ENCODE peak calls at places on chromosomes 12 and 14, in five cellular contexts. One of them, this sample, is unnamed.

GRCh38 chr12:79658221-79658620 is 32.5 kb downstream of the PAWR start:
- DNase-seq in left ventricle myocardium inferior: no peak
- DNase-seq in A549: no peak
- DNase-seq in CD4-positive, alpha-beta memory T cell: no peak
- DNase-seq in effector memory CD4-positive, alpha-beta T cell: no peak
- DNase-seq in this sample: no peak

GRCh38 chr14:82655770-82656169 is 1122.1 kb upstream of the SEL1L start:
- DNase-seq in effector memory CD4-positive, alpha-beta T cell: no peak
- DNase-seq in CD4-positive, alpha-beta memory T cell: no peak
- DNase-seq in left ventricle myocardium inferior: no peak
- DNase-seq in A549: no peak
- DNase-seq in this sample: no peak

GRCh38 chr14:57060276-57060956 is 208.3 kb downstream of the EXOC5 start:
- DNase-seq in left ventricle myocardium inferior: no peak
- DNase-seq in CD4-positive, alpha-beta memory T cell: no peak
- DNase-seq in effector memory CD4-positive, alpha-beta T cell: no peak
- DNase-seq in A549: no peak
- DNase-seq in this sample: no peak

GRCh38 chr12:94143444-94143843 is 4.9 kb upstream of the PLXNC1 start:
- DNase-seq in A549: no peak
- DNase-seq in effector memory CD4-positive, alpha-beta T cell: no peak
- DNase-seq in left ventricle myocardium inferior: no peak
- DNase-seq in CD4-positive, alpha-beta memory T cell: no peak
- DNase-seq in this sample: no peak

GRCh38 chr12:11753151-11753501 is 103.7 kb downstream of the ETV6 start:
- DNase-seq in effector memory CD4-positive, alpha-beta T cell: no peak
- DNase-seq in A549: no peak
- DNase-seq in left ventricle myocardium inferior: no peak
- DNase-seq in CD4-positive, alpha-beta memory T cell: no peak
- DNase-seq in this sample: no peak

GRCh38 chr14:73759183-73759713 is 45.1 kb upstream of the PNMA1 start:
- DNase-seq in left ventricle myocardium inferior: peak; percentile 87
- DNase-seq in A549: no peak
- DNase-seq in CD4-positive, alpha-beta memory T cell: peak; percentile 55
- DNase-seq in effector memory CD4-positive, alpha-beta T cell: peak; percentile 41
- DNase-seq in this sample: peak; percentile 32

GRCh38 chr12:131035268-131035681 is 81.6 kb downstream of the ADGRD1 start:
- DNase-seq in effector memory CD4-positive, alpha-beta T cell: no peak
- DNase-seq in CD4-positive, alpha-beta memory T cell: no peak
- DNase-seq in left ventricle myocardium inferior: no peak
- DNase-seq in A549: no peak
- DNase-seq in this sample: no peak

GRCh38 chr14:70097576-70098256 is 91.0 kb downstream of the SLC8A3 start:
- DNase-seq in CD4-positive, alpha-beta memory T cell: no peak
- DNase-seq in left ventricle myocardium inferior: no peak
- DNase-seq in A549: no peak
- DNase-seq in effector memory CD4-positive, alpha-beta T cell: no peak
- DNase-seq in this sample: no peak

This sample was measured in T-helper 22 cell.